ENCODE peak calls at places on chromosomes 5 and 9, in seven cellular contexts. H is IMR-90, C is esophagus squamous epithelium, M is coronary artery, X is cardiac fibroblast, Q is heart right ventricle, L is heart left ventricle. D is an unnamed sample.
A peak's percentile ranks its signal among the peaks of the same experiment; 100 is the strongest.

GRCh38 chr5:16577677-16578076 is 39.1 kb downstream of the RETREG1 start:
- DNase-seq in H (no peak), Q (no peak), M (no peak), L (no peak), X (peak; percentile 29), C (no peak), D (no peak)

GRCh38 chr5:20113930-20114329 is 125.9 kb upstream of the CDH18 start:
- DNase-seq in L (no peak), M (no peak), Q (no peak), H (no peak), C (no peak), X (no peak), D (no peak)

GRCh38 chr9:113641100-113641885 is 177.8 kb downstream of the RGS3 start:
- DNase-seq in H (peak; percentile 52), M (no peak), C (no peak), Q (no peak), L (no peak), X (no peak), D (no peak)

GRCh38 chr5:170313344-170313743 is 15.8 kb upstream of the LCP2 start:
- DNase-seq in M (no peak), H (no peak), X (no peak), L (no peak), Q (no peak), C (no peak), D (no peak)

GRCh38 chr9:129888085-129888808 is 53.0 kb downstream of the USP20 start:
- DNase-seq in L (peak; percentile 70), X (no peak), Q (peak; percentile 43), M (no peak), C (peak; percentile 53), H (no peak), D (no peak)

GRCh38 chr5:16626696-16627264 is 10.0 kb upstream of the RETREG1 start:
- DNase-seq in H (no peak), L (no peak), Q (no peak), M (no peak), X (peak; percentile 11), C (no peak), D (no peak)

GRCh38 chr5:35926389-35927051 is 11.9 kb downstream of the CAPSL start:
- DNase-seq in X (peak; percentile 62), C (no peak), Q (no peak), M (no peak), H (peak; percentile 50), L (no peak), D (peak; percentile 81)

GRCh38 chr9:98890256-98890655 is 53.5 kb upstream of the COL15A1 start:
- DNase-seq in M (no peak), Q (no peak), C (no peak), H (no peak), L (no peak), X (no peak), D (no peak)

GRCh38 chr5:128271859-128272446 is 188.4 kb downstream of the SLC12A2 start:
- DNase-seq in M (no peak), Q (no peak), L (peak; percentile 32), H (peak; percentile 74), X (peak; percentile 91), C (no peak), D (no peak)

GRCh38 chr9:97889941-97890557 is 32.3 kb downstream of the TRMO start:
- DNase-seq in M (no peak), C (no peak), X (peak; percentile 32), L (peak; percentile 31), H (no peak), Q (peak; percentile 17), D (no peak)

GRCh38 chr5:3220201-3220600 is 375.4 kb upstream of the IRX1 start:
- DNase-seq in Q (no peak), L (peak; percentile 1), M (peak; percentile 62), H (no peak), C (no peak), X (no peak), D (no peak)

GRCh38 chr9:89522261-89522978 is 24.5 kb upstream of the SEMA4D start:
- DNase-seq in L (peak; percentile 46), X (no peak), Q (no peak), M (no peak), H (no peak), C (no peak), D (no peak)

GRCh38 chr9:87766697-87767096 is 40.8 kb downstream of the CTSL start:
- DNase-seq in H (no peak), Q (no peak), X (no peak), L (no peak), C (no peak), M (no peak), D (no peak)

GRCh38 chr5:105868038-105868775 is 1802.5 kb downstream of the EFNA5 start:
- DNase-seq in M (no peak), X (peak; percentile 37), C (no peak), H (no peak), Q (no peak), L (no peak), D (no peak)

GRCh38 chr9:81849631-81850259 is 78.5 kb upstream of the SPATA31D4 start:
- DNase-seq in X (peak; percentile 39), H (no peak), Q (no peak), M (no peak), L (no peak), C (no peak), D (no peak)

GRCh38 chr9:81759680-81760215 is 70.4 kb upstream of the TLE1 start:
- DNase-seq in C (no peak), Q (no peak), M (no peak), H (peak; percentile 99), X (peak; percentile 98), L (no peak), D (no peak)

GRCh38 chr5:22604711-22605110 is 248.4 kb downstream of the CDH12 start:
- DNase-seq in L (no peak), C (no peak), X (no peak), Q (no peak), H (no peak), M (no peak), D (no peak)

GRCh38 chr5:14184725-14185124 is 41.6 kb downstream of the TRIO start:
- DNase-seq in X (peak; percentile 86), H (peak; percentile 77), L (no peak), Q (no peak), C (no peak), M (no peak), D (no peak)

GRCh38 chr5:14181299-14181968 is 38.3 kb downstream of the TRIO start:
- DNase-seq in X (no peak), C (no peak), M (no peak), Q (no peak), H (no peak), L (no peak), D (no peak)

GRCh38 chr5:14182761-14183160 is 39.6 kb downstream of the TRIO start:
- DNase-seq in X (no peak), Q (no peak), M (no peak), L (no peak), C (no peak), H (no peak), D (no peak)

GRCh38 chr5:14184082-14184481 is 40.9 kb downstream of the TRIO start:
- DNase-seq in Q (no peak), M (no peak), C (no peak), L (no peak), X (peak; percentile 58), H (no peak), D (no peak)

GRCh38 chr5:14183187-14183939 is 40.2 kb downstream of the TRIO start:
- DNase-seq in M (no peak), H (no peak), X (peak; percentile 56), C (no peak), Q (peak; percentile 35), L (peak; percentile 41), D (no peak)
- H3K4me3 ChIP-seq in M (peak overlapping the region; percentile 55), H (no peak overlapping the region), X (peak overlapping the region; percentile 31), C (peak overlapping the region; percentile 42), Q (no peak overlapping the region), L (peak overlapping the region; percentile 11), D (no peak overlapping the region)

DNA sequence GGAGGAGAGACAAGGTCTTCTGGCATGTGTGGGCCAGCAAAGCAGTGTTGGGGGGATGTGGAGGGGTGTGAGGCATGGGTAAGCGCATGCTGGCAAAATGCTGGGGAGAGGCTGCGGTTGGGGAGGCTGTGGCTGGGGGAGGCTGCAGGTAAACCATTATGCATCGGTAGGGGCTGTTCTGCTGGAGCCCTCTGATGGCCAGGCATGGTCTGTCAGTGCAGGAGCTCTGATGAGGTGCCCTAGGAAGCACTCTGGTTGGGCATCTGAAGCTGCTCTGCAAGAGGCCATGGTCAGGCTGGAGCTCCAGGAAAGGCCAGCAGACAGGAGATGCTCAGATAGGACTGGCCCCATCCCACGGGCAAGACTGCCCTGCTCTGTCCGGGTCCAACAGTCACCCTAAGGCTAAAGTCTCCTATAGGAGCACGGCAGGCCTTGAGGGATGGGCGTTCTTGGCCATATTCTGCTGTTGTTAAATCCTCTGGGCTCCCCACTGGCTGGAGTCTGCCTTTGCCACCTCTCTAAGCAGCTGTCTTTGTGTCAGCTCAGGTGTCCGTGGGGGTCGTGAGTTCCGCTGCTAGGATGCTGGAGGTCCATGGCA is 28.7 kb downstream of the ITGA2 start:
- DNase-seq in H (no peak), C (no peak), X (no peak), Q (no peak), L (no peak), M (no peak), D (no peak)
- H3K4me3 ChIP-seq in H (no peak overlapping the region), C (no peak overlapping the region), X (no peak overlapping the region), Q (no peak overlapping the region), L (no peak overlapping the region), M (no peak overlapping the region), D (no peak overlapping the region)

DNA sequence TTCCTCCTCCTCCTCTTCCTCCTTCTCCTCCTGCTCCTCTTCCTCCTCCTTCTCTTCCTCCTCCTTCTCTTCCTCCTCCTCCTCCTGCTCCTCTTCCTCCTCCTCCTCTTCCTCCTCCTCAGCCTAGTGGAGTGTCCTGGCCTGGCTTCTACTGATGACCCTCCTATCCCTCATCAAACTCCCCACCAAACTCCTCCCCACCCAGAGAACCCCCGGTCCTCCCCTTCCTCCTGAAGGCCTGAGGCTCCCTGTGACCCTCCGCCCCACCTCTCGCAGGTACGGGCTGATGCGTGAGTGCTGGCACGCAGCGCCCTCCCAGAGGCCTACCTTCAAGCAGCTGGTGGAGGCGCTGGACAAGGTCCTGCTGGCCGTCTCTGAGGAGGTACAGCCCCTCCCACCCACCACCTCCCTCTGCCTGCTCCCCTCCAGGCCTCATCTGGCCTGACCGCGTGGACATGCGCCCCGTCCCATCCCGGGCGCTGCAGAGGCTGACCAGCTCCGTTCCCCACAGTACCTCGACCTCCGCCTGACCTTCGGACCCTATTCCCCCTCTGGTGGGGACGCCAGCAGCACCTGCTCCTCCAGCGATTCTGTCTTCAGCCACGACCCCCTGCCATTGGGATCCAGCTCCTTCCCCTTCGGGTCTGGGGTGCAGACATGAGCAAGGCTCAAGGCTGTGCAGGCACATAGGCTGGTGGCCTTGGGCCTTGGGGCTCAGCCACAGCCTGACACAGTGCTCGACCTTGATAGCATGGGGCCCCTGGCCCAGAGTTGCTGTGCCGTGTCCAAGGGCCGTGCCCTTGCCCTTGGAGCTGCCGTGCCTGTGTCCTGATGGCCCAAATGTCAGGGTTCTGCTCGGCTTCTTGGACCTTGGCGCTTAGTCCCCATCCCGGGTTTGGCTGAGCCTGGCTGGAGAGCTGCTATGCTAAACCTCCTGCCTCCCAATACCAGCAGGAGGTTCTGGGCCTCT is 10.6 kb downstream of the FGFR4 start:
- DNase-seq in Q (no peak), M (no peak), C (no peak), H (no peak), L (no peak), X (no peak), D (no peak)
- H3K4me3 ChIP-seq in Q (no peak overlapping the region), M (no peak overlapping the region), C (no peak overlapping the region), H (no peak overlapping the region), L (no peak overlapping the region), X (no peak overlapping the region), D (no peak overlapping the region)

DNA sequence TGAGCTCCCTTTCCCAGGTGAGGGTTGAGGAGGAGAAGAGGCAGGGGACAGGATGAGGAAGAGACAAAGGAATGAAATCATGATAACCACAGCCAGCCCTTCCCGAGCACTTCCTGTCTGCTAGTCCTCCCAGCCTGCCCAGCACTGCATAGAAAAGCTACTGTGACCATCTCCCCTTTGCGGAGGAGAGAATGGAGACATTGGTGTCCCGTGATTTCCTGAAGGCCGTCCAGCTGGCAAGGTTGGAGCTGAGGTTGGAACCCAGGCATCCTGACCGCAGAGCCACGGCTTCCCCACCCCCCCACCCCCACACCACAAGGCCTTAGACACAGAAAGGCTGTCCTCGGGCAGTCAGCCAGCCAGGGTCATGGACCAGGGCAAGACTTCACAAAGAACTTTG is 131.1 kb upstream of the ICE1 start:
- DNase-seq in M (no peak), Q (peak; percentile 24), L (peak; percentile 25), X (no peak), C (no peak), H (no peak), D (no peak)
- H3K4me3 ChIP-seq in M (no peak overlapping the region), Q (no peak overlapping the region), L (no peak overlapping the region), X (no peak overlapping the region), C (no peak overlapping the region), H (no peak overlapping the region), D (no peak overlapping the region)